ENCODE peak calls at places on chromosome 6, in ten cellular contexts. Q is sigmoid colon; H is ascending aorta; L is IMR-90; B is AG10803; C is body of pancreas; U is cardiac muscle cell; G is CD8-positive, alpha-beta T cell; S is skeletal muscle cell; V is kidney. F is an unnamed sample.

GRCh38 chr6:26025047-26025893 is 62.0 kb upstream of the HFE start:
- DNase-seq in Q (peak; percentile 81), H (no peak), L (peak; percentile 91), B (peak; percentile 63), C (peak; percentile 27), U (peak; percentile 34), G (no peak), S (no peak), V (peak; percentile 69), F (no peak)

GRCh38 chr6:105402981-105403935 is at the start of gene PREP:
- DNase-seq in Q (peak; percentile 90), H (peak; percentile 12), L (peak; percentile 81), B (peak; percentile 90), C (peak; percentile 87), U (peak; percentile 90), G (peak; percentile 78), S (peak; percentile 58), V (peak; percentile 95), F (peak; percentile 73)

GRCh38 chr6:136235233-136235564 is 14.9 kb downstream of the MTFR2 start:
- DNase-seq in Q (no peak), H (no peak), L (peak; percentile 91), B (no peak), C (no peak), U (no peak), G (no peak), S (peak; percentile 41), V (no peak), F (no peak)

GRCh38 chr6:92688328-92688727 is 731.0 kb downstream of the EPHA7 start:
- DNase-seq in Q (no peak), H (no peak), L (no peak), B (no peak), C (no peak), U (no peak), G (no peak), S (no peak), V (no peak), F (no peak)

GRCh38 chr6:149445573-149445972 is 39.2 kb downstream of the ZC3H12D start:
- DNase-seq in Q (no peak), H (no peak), L (no peak), B (no peak), C (no peak), U (no peak), G (no peak), S (no peak), V (no peak), F (no peak)

GRCh38 chr6:15350386-15351083 is 104.7 kb downstream of the JARID2 start:
- DNase-seq in Q (no peak), H (no peak), L (no peak), B (peak; percentile 68), C (no peak), U (no peak), G (no peak), S (no peak), V (no peak), F (no peak)

GRCh38 chr6:132780770-132781371 is 17.6 kb downstream of the SLC18B1 start:
- DNase-seq in Q (no peak), H (no peak), L (peak; percentile 63), B (peak; percentile 43), C (no peak), U (no peak), G (no peak), S (no peak), V (no peak), F (no peak)

GRCh38 chr6:126091507-126091906 is 105.2 kb downstream of the TRMT11 start:
- DNase-seq in Q (no peak), H (no peak), L (no peak), B (no peak), C (no peak), U (no peak), G (no peak), S (no peak), V (no peak), F (no peak)

GRCh38 chr6:163369628-163370365 is 44.7 kb upstream of the QKI start:
- DNase-seq in Q (no peak), H (no peak), L (no peak), B (no peak), C (no peak), U (no peak), G (no peak), S (no peak), V (no peak), F (no peak)

GRCh38 chr6:136608991-136609390 is 58.8 kb upstream of the MAP7 start:
- DNase-seq in Q (no peak), H (no peak), L (peak; percentile 94), B (peak; percentile 84), C (no peak), U (no peak), G (no peak), S (peak; percentile 65), V (no peak), F (peak; percentile 23)

GRCh38 chr6:11761744-11762620 is 16.6 kb downstream of the ADTRP start:
- DNase-seq in Q (no peak), H (no peak), L (no peak), B (no peak), C (no peak), U (no peak), G (no peak), S (no peak), V (no peak), F (no peak)

GRCh38 chr6:144349690-144350132 is 64.6 kb downstream of the UTRN start:
- DNase-seq in Q (no peak), H (no peak), L (peak; percentile 53), B (peak; percentile 22), C (no peak), U (no peak), G (no peak), S (peak; percentile 43), V (no peak), F (no peak)

GRCh38 chr6:144352310-144352709 is 67.2 kb downstream of the UTRN start:
- DNase-seq in Q (no peak), H (no peak), L (no peak), B (no peak), C (no peak), U (no peak), G (no peak), S (no peak), V (no peak), F (no peak)

GRCh38 chr6:144351338-144351737 is 66.2 kb downstream of the UTRN start:
- DNase-seq in Q (no peak), H (no peak), L (no peak), B (no peak), C (no peak), U (no peak), G (no peak), S (no peak), V (no peak), F (no peak)

GRCh38 chr6:144350176-144350575 is 65.0 kb downstream of the UTRN start:
- DNase-seq in Q (no peak), H (no peak), L (no peak), B (no peak), C (no peak), U (no peak), G (no peak), S (no peak), V (no peak), F (no peak)

DNA sequence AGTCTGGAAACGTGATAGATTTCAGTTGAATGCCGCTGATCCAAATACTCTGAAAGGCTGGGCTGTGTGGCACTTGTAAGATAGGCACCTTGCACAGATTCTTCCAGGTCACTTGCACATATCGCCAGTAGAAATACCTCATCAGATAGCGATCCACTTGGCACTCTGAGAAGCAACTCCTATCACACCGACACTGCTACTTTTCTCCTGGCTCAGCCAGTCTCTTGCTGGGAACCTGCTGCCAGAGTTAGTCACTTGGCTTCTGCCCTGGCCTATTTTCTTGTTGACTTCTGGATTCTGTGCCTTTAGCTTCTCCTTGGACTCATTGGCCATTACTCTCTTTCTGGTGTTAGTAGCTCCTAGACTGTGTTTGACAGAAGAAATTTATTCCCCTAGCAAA is 66.6 kb downstream of the UTRN start:
- DNase-seq in Q (no peak), H (no peak), L (no peak), B (no peak), C (peak; percentile 56), U (no peak), G (no peak), S (no peak), V (no peak), F (no peak)
- H3K4me3 ChIP-seq in Q (no peak overlapping the region), H (peak overlapping the region; percentile 18), L (no peak overlapping the region), B (no peak overlapping the region), C (no peak overlapping the region), U (no peak overlapping the region), G (peak overlapping the region; percentile 39), S (no peak overlapping the region), V (no peak overlapping the region), F (no peak overlapping the region)

GRCh38 chr6:144482142-144482541 is 197.0 kb downstream of the UTRN start:
- DNase-seq in Q (peak; percentile 79), H (no peak), L (peak; percentile 81), B (peak; percentile 83), C (peak; percentile 75), U (peak; percentile 73), G (peak; percentile 55), S (peak; percentile 50), V (peak; percentile 82), F (peak; percentile 93)
- H3K4me3 ChIP-seq in Q (no peak overlapping the region), H (no peak overlapping the region), L (no peak overlapping the region), B (no peak overlapping the region), C (no peak overlapping the region), U (no peak overlapping the region), G (no peak overlapping the region), S (no peak overlapping the region), V (no peak overlapping the region), F (no peak overlapping the region)

GRCh38 chr6:159043236-159043635 is 1.6 kb downstream of the TAGAP start:
- DNase-seq in Q (no peak), H (no peak), L (no peak), B (no peak), C (no peak), U (no peak), G (no peak), S (no peak), V (no peak), F (no peak)

GRCh38 chr6:159042003-159042823 is 2.6 kb downstream of the TAGAP start:
- DNase-seq in Q (peak; percentile 75), H (no peak), L (peak; percentile 47), B (peak; percentile 33), C (peak; percentile 79), U (peak; percentile 86), G (peak; percentile 65), S (no peak), V (no peak), F (peak; percentile 89)

GRCh38 chr6:159041181-159041580 is 3.6 kb downstream of the TAGAP start:
- DNase-seq in Q (no peak), H (no peak), L (no peak), B (no peak), C (no peak), U (no peak), G (no peak), S (no peak), V (no peak), F (no peak)

GRCh38 chr6:159043986-159044385 is 805 bp downstream of the TAGAP start:
- DNase-seq in Q (no peak), H (no peak), L (no peak), B (no peak), C (no peak), U (no peak), G (no peak), S (no peak), V (no peak), F (no peak)

GRCh38 chr6:159042824-159043181 is 2.0 kb downstream of the TAGAP start:
- DNase-seq in Q (no peak), H (no peak), L (no peak), B (no peak), C (no peak), U (no peak), G (no peak), S (no peak), V (no peak), F (no peak)
- H3K4me3 ChIP-seq in Q (peak overlapping the region; percentile 29), H (no peak overlapping the region), L (no peak overlapping the region), B (no peak overlapping the region), C (no peak overlapping the region), U (no peak overlapping the region), G (peak overlapping the region; percentile 63), S (no peak overlapping the region), V (no peak overlapping the region), F (no peak overlapping the region)

GRCh38 chr6:3584611-3585010 is 127.8 kb upstream of the SLC22A23 start:
- DNase-seq in Q (no peak), H (no peak), L (no peak), B (no peak), C (no peak), U (no peak), G (no peak), S (no peak), V (no peak), F (no peak)
- H3K4me3 ChIP-seq in Q (no peak overlapping the region), H (no peak overlapping the region), L (no peak overlapping the region), B (no peak overlapping the region), C (no peak overlapping the region), U (no peak overlapping the region), G (no peak overlapping the region), S (no peak overlapping the region), V (no peak overlapping the region), F (no peak overlapping the region)

F was measured in lower leg skin.